ENCODE peak calls at places on chromosomes 2 and 18, in five cellular contexts. One of them, this sample, is unnamed.

GRCh38 chr2:188978291-188979081 is 4.3 kb downstream of the COL3A1 start:
- DNase-seq in cardiac fibroblast: peak
- DNase-seq in mammary epithelial cell: peak
- DNase-seq in fibroblast of lung: peak
- DNase-seq in right cardiac atrium: no peak
- DNase-seq in this sample: no peak

GRCh38 chr2:75199428-75200011 is at the start of gene TACR1:
- DNase-seq in cardiac fibroblast: peak
- DNase-seq in mammary epithelial cell: peak
- DNase-seq in fibroblast of lung: peak
- DNase-seq in right cardiac atrium: peak
- DNase-seq in this sample: peak

GRCh38 chr2:167294031-167294774 is 405.9 kb downstream of the XIRP2 start:
- DNase-seq in cardiac fibroblast: peak
- DNase-seq in mammary epithelial cell: peak
- DNase-seq in fibroblast of lung: peak
- DNase-seq in right cardiac atrium: peak
- DNase-seq in this sample: no peak

GRCh38 chr2:212330263-212330662 is 208.3 kb downstream of the ERBB4 start:
- DNase-seq in cardiac fibroblast: no peak
- DNase-seq in mammary epithelial cell: no peak
- DNase-seq in fibroblast of lung: no peak
- DNase-seq in right cardiac atrium: peak
- DNase-seq in this sample: peak

GRCh38 chr2:30434708-30435107 is 12.3 kb upstream of the LCLAT1 start:
- DNase-seq in cardiac fibroblast: no peak
- DNase-seq in mammary epithelial cell: no peak
- DNase-seq in fibroblast of lung: no peak
- DNase-seq in right cardiac atrium: no peak
- DNase-seq in this sample: no peak

GRCh38 chr2:234003972-234004617 is 46.4 kb upstream of the SPP2 start:
- DNase-seq in cardiac fibroblast: peak
- DNase-seq in mammary epithelial cell: peak
- DNase-seq in fibroblast of lung: peak
- DNase-seq in right cardiac atrium: peak
- DNase-seq in this sample: no peak

GRCh38 chr2:109370399-109370990 is 241.5 kb downstream of the SH3RF3 start:
- DNase-seq in cardiac fibroblast: no peak
- DNase-seq in mammary epithelial cell: no peak
- DNase-seq in fibroblast of lung: no peak
- DNase-seq in right cardiac atrium: peak
- DNase-seq in this sample: no peak

GRCh38 chr2:100058014-100058310 is 84.4 kb downstream of the AFF3 start:
- DNase-seq in cardiac fibroblast: peak
- DNase-seq in mammary epithelial cell: no peak
- DNase-seq in fibroblast of lung: no peak
- DNase-seq in right cardiac atrium: no peak
- DNase-seq in this sample: no peak

GRCh38 chr2:170314744-170315447 is 136.9 kb downstream of the MYO3B start:
- DNase-seq in cardiac fibroblast: peak
- DNase-seq in mammary epithelial cell: peak
- DNase-seq in fibroblast of lung: no peak
- DNase-seq in right cardiac atrium: no peak
- DNase-seq in this sample: no peak

GRCh38 chr2:229511524-229511923 is 202.8 kb downstream of the DNER start:
- DNase-seq in cardiac fibroblast: no peak
- DNase-seq in mammary epithelial cell: peak
- DNase-seq in fibroblast of lung: no peak
- DNase-seq in right cardiac atrium: no peak
- DNase-seq in this sample: no peak

GRCh38 chr2:224077773-224078507 is 38.9 kb upstream of the SERPINE2 start:
- DNase-seq in cardiac fibroblast: no peak
- DNase-seq in mammary epithelial cell: no peak
- DNase-seq in fibroblast of lung: no peak
- DNase-seq in right cardiac atrium: no peak
- DNase-seq in this sample: no peak

GRCh38 chr2:176581557-176582150 is 312.4 kb downstream of the MTX2 start:
- DNase-seq in cardiac fibroblast: no peak
- DNase-seq in mammary epithelial cell: no peak
- DNase-seq in fibroblast of lung: no peak
- DNase-seq in right cardiac atrium: no peak
- DNase-seq in this sample: no peak

GRCh38 chr2:138877421-138877820 is 97.2 kb upstream of the NXPH2 start:
- DNase-seq in cardiac fibroblast: no peak
- DNase-seq in mammary epithelial cell: peak
- DNase-seq in fibroblast of lung: no peak
- DNase-seq in right cardiac atrium: no peak
- DNase-seq in this sample: no peak

GRCh38 chr2:174773191-174773590 is 8.9 kb upstream of the CHRNA1 start:
- DNase-seq in cardiac fibroblast: no peak
- DNase-seq in mammary epithelial cell: no peak
- DNase-seq in fibroblast of lung: peak
- DNase-seq in right cardiac atrium: no peak
- DNase-seq in this sample: no peak

GRCh38 chr2:174774828-174775227 is 10.6 kb upstream of the CHRNA1 start:
- DNase-seq in cardiac fibroblast: no peak
- DNase-seq in mammary epithelial cell: no peak
- DNase-seq in fibroblast of lung: no peak
- DNase-seq in right cardiac atrium: no peak
- DNase-seq in this sample: no peak

GRCh38 chr2:174771136-174771535 is 6.9 kb upstream of the CHRNA1 start:
- DNase-seq in cardiac fibroblast: no peak
- DNase-seq in mammary epithelial cell: no peak
- DNase-seq in fibroblast of lung: no peak
- DNase-seq in right cardiac atrium: no peak
- DNase-seq in this sample: no peak

GRCh38 chr2:174772492-174772801 is 8.2 kb upstream of the CHRNA1 start:
- DNase-seq in cardiac fibroblast: no peak
- DNase-seq in mammary epithelial cell: no peak
- DNase-seq in fibroblast of lung: no peak
- DNase-seq in right cardiac atrium: no peak
- DNase-seq in this sample: no peak

DNA sequence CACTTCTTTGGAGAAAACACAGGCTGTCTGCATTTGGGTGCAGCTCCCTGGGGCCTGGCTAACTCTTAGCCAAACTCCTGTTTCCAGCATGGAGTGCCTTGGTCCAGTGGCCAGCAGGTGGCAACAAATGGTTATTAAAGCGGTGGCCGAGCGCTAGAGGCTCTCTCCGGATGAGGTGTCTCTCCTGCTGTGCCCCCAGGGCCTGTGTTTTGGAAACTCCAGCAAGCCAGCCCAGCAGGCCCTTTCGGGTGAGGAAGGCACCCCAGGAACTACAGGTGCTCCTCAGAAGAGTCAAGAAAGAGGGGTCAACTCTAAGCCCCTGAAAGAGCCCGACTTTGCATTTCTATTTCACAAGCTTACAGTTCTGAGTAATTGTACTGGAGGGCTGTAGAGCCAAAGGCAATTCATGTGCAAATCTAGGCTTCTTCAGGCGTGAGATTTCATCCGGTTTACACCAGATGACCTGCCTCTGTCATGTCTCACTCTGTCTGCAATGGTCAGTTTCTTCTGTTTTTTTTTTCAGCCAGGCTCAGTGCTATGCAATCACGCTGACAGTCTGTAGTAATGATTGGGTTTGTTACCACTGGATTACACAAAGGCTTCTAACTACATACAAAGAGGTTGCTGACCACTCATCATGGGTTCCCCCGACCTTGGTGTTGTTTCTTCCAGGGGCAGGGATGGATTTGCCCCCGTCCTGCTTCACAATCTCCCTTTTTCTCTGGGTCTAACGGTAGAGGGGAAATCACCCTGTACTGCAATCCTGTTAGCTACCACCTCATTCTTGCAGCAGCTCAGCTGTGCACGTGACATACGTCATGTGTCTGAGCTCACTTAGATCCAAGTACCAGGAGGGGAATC is 7.6 kb upstream of the CHRNA1 start:
- DNase-seq in cardiac fibroblast: peak
- DNase-seq in mammary epithelial cell: peak
- DNase-seq in fibroblast of lung: peak
- DNase-seq in right cardiac atrium: peak
- DNase-seq in this sample: peak
- H3K4me3 ChIP-seq in cardiac fibroblast: no peak
- H3K4me3 ChIP-seq in mammary epithelial cell: no peak
- H3K4me3 ChIP-seq in fibroblast of lung: no peak
- H3K4me3 ChIP-seq in right cardiac atrium: peak
- H3K4me3 ChIP-seq in this sample: peak

GRCh38 chr2:20156826-20157605 is 67.9 kb downstream of the SDC1 start:
- DNase-seq in cardiac fibroblast: no peak
- DNase-seq in mammary epithelial cell: no peak
- DNase-seq in fibroblast of lung: no peak
- DNase-seq in right cardiac atrium: no peak
- DNase-seq in this sample: no peak
- H3K4me3 ChIP-seq in cardiac fibroblast: no peak
- H3K4me3 ChIP-seq in mammary epithelial cell: no peak
- H3K4me3 ChIP-seq in fibroblast of lung: no peak
- H3K4me3 ChIP-seq in right cardiac atrium: no peak
- H3K4me3 ChIP-seq in this sample: no peak

DNA sequence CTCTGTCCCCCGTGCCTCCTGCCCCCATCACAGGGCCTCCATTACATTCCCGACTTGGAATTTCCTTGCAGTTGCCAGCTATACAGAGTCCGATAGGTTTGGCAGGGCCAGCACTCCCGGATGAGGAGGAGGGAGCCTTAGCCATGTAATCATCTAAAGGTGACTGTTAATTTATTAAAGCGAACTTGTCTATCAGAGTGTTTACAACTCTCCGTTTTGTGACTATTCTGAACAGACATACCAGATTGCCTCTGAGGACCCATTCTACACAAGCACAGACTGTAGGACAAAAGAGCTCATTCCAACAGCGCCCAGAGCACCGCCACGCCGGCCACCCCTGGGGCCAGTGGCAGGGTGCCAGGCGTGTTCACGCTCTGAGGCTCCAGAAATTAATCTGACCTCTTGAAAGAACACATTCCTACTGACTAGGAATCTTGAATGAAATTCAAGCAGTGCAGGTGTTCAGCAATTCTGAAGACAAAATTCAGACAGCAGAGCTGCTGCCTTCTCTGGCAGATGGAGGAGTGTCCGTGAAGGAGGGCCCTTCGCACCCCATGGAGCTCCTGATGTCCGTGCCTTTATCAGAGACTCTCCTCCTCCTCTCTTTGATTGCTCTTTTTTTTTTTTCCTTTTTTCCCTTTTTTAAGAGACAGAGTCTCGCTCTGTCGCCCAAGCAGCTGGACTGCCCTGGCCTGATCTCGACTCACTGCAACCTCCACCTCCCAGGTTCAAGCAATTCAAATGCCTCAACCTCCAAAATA is 58.1 kb upstream of the RALBP1 start:
- DNase-seq in cardiac fibroblast: peak
- DNase-seq in mammary epithelial cell: peak
- DNase-seq in fibroblast of lung: peak
- DNase-seq in right cardiac atrium: peak
- DNase-seq in this sample: peak
- H3K4me3 ChIP-seq in cardiac fibroblast: peak
- H3K4me3 ChIP-seq in mammary epithelial cell: no peak
- H3K4me3 ChIP-seq in fibroblast of lung: no peak
- H3K4me3 ChIP-seq in right cardiac atrium: peak
- H3K4me3 ChIP-seq in this sample: peak

GRCh38 chr18:78981652-78981955 is 2.0 kb downstream of the SALL3 start:
- DNase-seq in cardiac fibroblast: no peak
- DNase-seq in mammary epithelial cell: no peak
- DNase-seq in fibroblast of lung: no peak
- DNase-seq in right cardiac atrium: no peak
- DNase-seq in this sample: no peak
- H3K4me3 ChIP-seq in cardiac fibroblast: no peak
- H3K4me3 ChIP-seq in mammary epithelial cell: no peak
- H3K4me3 ChIP-seq in fibroblast of lung: no peak
- H3K4me3 ChIP-seq in right cardiac atrium: peak
- H3K4me3 ChIP-seq in this sample: no peak

DNA sequence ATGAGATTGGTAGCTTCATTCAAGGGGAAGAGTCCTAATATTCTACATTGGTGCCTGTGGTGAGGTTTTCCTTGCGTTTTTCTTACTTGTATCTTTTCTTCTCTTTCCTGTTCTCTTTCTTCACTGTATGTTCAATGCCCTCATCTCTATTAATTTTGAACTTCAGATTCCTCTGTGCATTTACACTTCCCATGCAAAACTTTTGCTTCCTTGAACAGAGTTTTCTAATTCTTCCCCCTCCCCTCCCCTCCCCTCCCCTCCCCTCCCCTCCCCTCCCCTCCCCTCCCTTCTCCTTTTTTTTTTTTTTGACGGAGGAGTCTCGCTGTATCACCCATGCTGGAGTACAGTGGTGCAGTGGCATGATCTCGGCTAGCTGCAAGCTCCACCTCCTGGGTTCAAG is 388.3 kb downstream of the LRRTM1 start:
- DNase-seq in cardiac fibroblast: no peak
- DNase-seq in mammary epithelial cell: no peak
- DNase-seq in fibroblast of lung: no peak
- DNase-seq in right cardiac atrium: no peak
- DNase-seq in this sample: no peak
- H3K4me3 ChIP-seq in cardiac fibroblast: no peak
- H3K4me3 ChIP-seq in mammary epithelial cell: no peak
- H3K4me3 ChIP-seq in fibroblast of lung: no peak
- H3K4me3 ChIP-seq in right cardiac atrium: no peak
- H3K4me3 ChIP-seq in this sample: no peak

GRCh38 chr2:144937066-144937465 is 417.1 kb upstream of the ZEB2 start:
- DNase-seq in cardiac fibroblast: no peak
- DNase-seq in mammary epithelial cell: no peak
- DNase-seq in fibroblast of lung: no peak
- DNase-seq in right cardiac atrium: no peak
- DNase-seq in this sample: no peak

GRCh38 chr2:144939590-144939989 is 419.7 kb upstream of the ZEB2 start:
- DNase-seq in cardiac fibroblast: no peak
- DNase-seq in mammary epithelial cell: no peak
- DNase-seq in fibroblast of lung: no peak
- DNase-seq in right cardiac atrium: no peak
- DNase-seq in this sample: no peak

GRCh38 chr2:144938308-144938709 is 418.4 kb upstream of the ZEB2 start:
- DNase-seq in cardiac fibroblast: peak
- DNase-seq in mammary epithelial cell: peak
- DNase-seq in fibroblast of lung: peak
- DNase-seq in right cardiac atrium: no peak
- DNase-seq in this sample: no peak

GRCh38 chr2:144936442-144936841 is 416.5 kb upstream of the ZEB2 start:
- DNase-seq in cardiac fibroblast: peak
- DNase-seq in mammary epithelial cell: no peak
- DNase-seq in fibroblast of lung: no peak
- DNase-seq in right cardiac atrium: no peak
- DNase-seq in this sample: no peak

GRCh38 chr2:144937899-144938298 is 418.0 kb upstream of the ZEB2 start:
- DNase-seq in cardiac fibroblast: peak
- DNase-seq in mammary epithelial cell: no peak
- DNase-seq in fibroblast of lung: peak
- DNase-seq in right cardiac atrium: no peak
- DNase-seq in this sample: no peak
- H3K4me3 ChIP-seq in cardiac fibroblast: no peak
- H3K4me3 ChIP-seq in mammary epithelial cell: no peak
- H3K4me3 ChIP-seq in fibroblast of lung: no peak
- H3K4me3 ChIP-seq in right cardiac atrium: no peak
- H3K4me3 ChIP-seq in this sample: no peak

DNA sequence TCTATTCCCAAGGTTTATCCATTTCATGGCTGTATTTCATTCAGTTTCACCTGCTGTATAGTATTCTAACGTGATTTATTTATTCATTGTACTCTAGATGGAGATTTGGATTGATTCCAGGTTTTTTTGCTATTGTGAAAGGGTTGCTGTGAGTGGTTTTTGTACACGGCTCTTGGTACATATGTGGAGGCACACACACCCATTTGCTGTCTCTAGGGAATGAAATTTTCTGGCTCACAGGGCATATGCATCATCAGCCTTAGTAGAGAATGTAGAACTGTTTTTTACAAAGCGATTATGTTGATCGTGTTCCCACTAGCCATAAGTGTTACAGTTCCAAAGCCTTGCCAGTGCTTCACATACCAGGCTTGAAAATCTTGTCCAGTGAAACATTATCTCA is 5.1 kb downstream of the SPTBN1 start:
- DNase-seq in cardiac fibroblast: peak
- DNase-seq in mammary epithelial cell: peak
- DNase-seq in fibroblast of lung: peak
- DNase-seq in right cardiac atrium: no peak
- DNase-seq in this sample: no peak
- H3K4me3 ChIP-seq in cardiac fibroblast: no peak
- H3K4me3 ChIP-seq in mammary epithelial cell: no peak
- H3K4me3 ChIP-seq in fibroblast of lung: no peak
- H3K4me3 ChIP-seq in right cardiac atrium: no peak
- H3K4me3 ChIP-seq in this sample: peak

This sample was measured in left ventricle myocardium inferior.